ENCODE peak calls at places on chromosomes 5 and 9, in ten cellular contexts. One of them, this sample, is unnamed.

GRCh38 chr5:153237671-153238332 is 252.7 kb upstream of the GRIA1 start:
- DNase-seq in T-helper 2 cell: no peak
- DNase-seq in HCT116: no peak
- DNase-seq in cerebellum: no peak
- DNase-seq in posterior cingulate gyrus: no peak
- DNase-seq in HS-5: no peak
- DNase-seq in stimulated activated CD8-positive, alpha-beta memory T cell treated with anti-CD3 and anti-CD28 coated beads, Interleukin-15, amount 100 ng/mL, for 4 hours: no peak
- DNase-seq in effector memory CD8-positive, alpha-beta T cell: no peak
- DNase-seq in CD4-positive, CD25-positive, alpha-beta regulatory T cell: no peak
- DNase-seq in pulmonary artery endothelial cell: no peak
- DNase-seq in this sample: no peak

GRCh38 chr9:121628401-121628800 is 23.0 kb upstream of the DAB2IP start:
- DNase-seq in cerebellum: no peak
- DNase-seq in stimulated activated CD8-positive, alpha-beta memory T cell treated with anti-CD3 and anti-CD28 coated beads, Interleukin-15, amount 100 ng/mL, for 4 hours: no peak
- DNase-seq in pulmonary artery endothelial cell: no peak
- DNase-seq in T-helper 2 cell: no peak
- DNase-seq in effector memory CD8-positive, alpha-beta T cell: no peak
- DNase-seq in HCT116: no peak
- DNase-seq in CD4-positive, CD25-positive, alpha-beta regulatory T cell: no peak
- DNase-seq in posterior cingulate gyrus: no peak
- DNase-seq in HS-5: no peak
- DNase-seq in this sample: no peak

GRCh38 chr9:94936411-94936810 is 209.9 kb downstream of the AOPEP start:
- DNase-seq in CD4-positive, CD25-positive, alpha-beta regulatory T cell: no peak
- DNase-seq in effector memory CD8-positive, alpha-beta T cell: no peak
- DNase-seq in HS-5: no peak
- DNase-seq in stimulated activated CD8-positive, alpha-beta memory T cell treated with anti-CD3 and anti-CD28 coated beads, Interleukin-15, amount 100 ng/mL, for 4 hours: no peak
- DNase-seq in cerebellum: no peak
- DNase-seq in T-helper 2 cell: no peak
- DNase-seq in HCT116: no peak
- DNase-seq in pulmonary artery endothelial cell: no peak
- DNase-seq in posterior cingulate gyrus: no peak
- DNase-seq in this sample: no peak

GRCh38 chr5:173101245-173101644 is 43.1 kb upstream of the BNIP1 start:
- DNase-seq in posterior cingulate gyrus: no peak
- DNase-seq in pulmonary artery endothelial cell: no peak
- DNase-seq in T-helper 2 cell: no peak
- DNase-seq in stimulated activated CD8-positive, alpha-beta memory T cell treated with anti-CD3 and anti-CD28 coated beads, Interleukin-15, amount 100 ng/mL, for 4 hours: no peak
- DNase-seq in CD4-positive, CD25-positive, alpha-beta regulatory T cell: no peak
- DNase-seq in HS-5: no peak
- DNase-seq in cerebellum: no peak
- DNase-seq in HCT116: no peak
- DNase-seq in effector memory CD8-positive, alpha-beta T cell: no peak
- DNase-seq in this sample: no peak

GRCh38 chr5:124660229-124661093 is 86.0 kb downstream of the ZNF608 start:
- DNase-seq in CD4-positive, CD25-positive, alpha-beta regulatory T cell: no peak
- DNase-seq in pulmonary artery endothelial cell: peak; percentile 13
- DNase-seq in T-helper 2 cell: no peak
- DNase-seq in HCT116: no peak
- DNase-seq in posterior cingulate gyrus: no peak
- DNase-seq in effector memory CD8-positive, alpha-beta T cell: no peak
- DNase-seq in HS-5: no peak
- DNase-seq in stimulated activated CD8-positive, alpha-beta memory T cell treated with anti-CD3 and anti-CD28 coated beads, Interleukin-15, amount 100 ng/mL, for 4 hours: no peak
- DNase-seq in cerebellum: no peak
- DNase-seq in this sample: no peak

GRCh38 chr5:14581891-14582796 is 552 bp downstream of the OTULINL start:
- DNase-seq in stimulated activated CD8-positive, alpha-beta memory T cell treated with anti-CD3 and anti-CD28 coated beads, Interleukin-15, amount 100 ng/mL, for 4 hours: peak; percentile 66
- DNase-seq in HS-5: peak; percentile 25
- DNase-seq in pulmonary artery endothelial cell: no peak
- DNase-seq in effector memory CD8-positive, alpha-beta T cell: peak; percentile 83
- DNase-seq in HCT116: peak; percentile 33
- DNase-seq in cerebellum: peak; percentile 38
- DNase-seq in CD4-positive, CD25-positive, alpha-beta regulatory T cell: peak; percentile 85
- DNase-seq in posterior cingulate gyrus: peak; percentile 34
- DNase-seq in T-helper 2 cell: peak; percentile 78
- DNase-seq in this sample: peak; percentile 63

GRCh38 chr9:85900504-85901201 is 40.3 kb upstream of the NAA35 start:
- DNase-seq in HS-5: no peak
- DNase-seq in effector memory CD8-positive, alpha-beta T cell: peak; percentile 39
- DNase-seq in pulmonary artery endothelial cell: peak; percentile 3
- DNase-seq in posterior cingulate gyrus: no peak
- DNase-seq in stimulated activated CD8-positive, alpha-beta memory T cell treated with anti-CD3 and anti-CD28 coated beads, Interleukin-15, amount 100 ng/mL, for 4 hours: no peak
- DNase-seq in T-helper 2 cell: no peak
- DNase-seq in HCT116: peak; percentile 37
- DNase-seq in cerebellum: no peak
- DNase-seq in CD4-positive, CD25-positive, alpha-beta regulatory T cell: peak; percentile 5
- DNase-seq in this sample: no peak

GRCh38 chr5:151128817-151129216 is 28.8 kb downstream of the ANXA6 start:
- DNase-seq in HS-5: no peak
- DNase-seq in posterior cingulate gyrus: no peak
- DNase-seq in effector memory CD8-positive, alpha-beta T cell: no peak
- DNase-seq in CD4-positive, CD25-positive, alpha-beta regulatory T cell: no peak
- DNase-seq in HCT116: no peak
- DNase-seq in stimulated activated CD8-positive, alpha-beta memory T cell treated with anti-CD3 and anti-CD28 coated beads, Interleukin-15, amount 100 ng/mL, for 4 hours: no peak
- DNase-seq in T-helper 2 cell: no peak
- DNase-seq in pulmonary artery endothelial cell: no peak
- DNase-seq in cerebellum: no peak
- DNase-seq in this sample: no peak

GRCh38 chr9:71929791-71930440 is 18.5 kb downstream of the C9orf85 start:
- DNase-seq in effector memory CD8-positive, alpha-beta T cell: no peak
- DNase-seq in cerebellum: no peak
- DNase-seq in posterior cingulate gyrus: no peak
- DNase-seq in HCT116: no peak
- DNase-seq in CD4-positive, CD25-positive, alpha-beta regulatory T cell: no peak
- DNase-seq in T-helper 2 cell: no peak
- DNase-seq in pulmonary artery endothelial cell: no peak
- DNase-seq in HS-5: no peak
- DNase-seq in stimulated activated CD8-positive, alpha-beta memory T cell treated with anti-CD3 and anti-CD28 coated beads, Interleukin-15, amount 100 ng/mL, for 4 hours: no peak
- DNase-seq in this sample: no peak

GRCh38 chr9:71911908-71912325 is 478 bp downstream of the C9orf85 start:
- DNase-seq in posterior cingulate gyrus: no peak
- DNase-seq in effector memory CD8-positive, alpha-beta T cell: no peak
- DNase-seq in HCT116: no peak
- DNase-seq in stimulated activated CD8-positive, alpha-beta memory T cell treated with anti-CD3 and anti-CD28 coated beads, Interleukin-15, amount 100 ng/mL, for 4 hours: no peak
- DNase-seq in CD4-positive, CD25-positive, alpha-beta regulatory T cell: no peak
- DNase-seq in T-helper 2 cell: no peak
- DNase-seq in cerebellum: no peak
- DNase-seq in pulmonary artery endothelial cell: peak; percentile 36
- DNase-seq in HS-5: no peak
- DNase-seq in this sample: no peak

GRCh38 chr5:126446498-126447224 is 23.5 kb downstream of the GRAMD2B start:
- DNase-seq in CD4-positive, CD25-positive, alpha-beta regulatory T cell: peak; percentile 53
- DNase-seq in T-helper 2 cell: no peak
- DNase-seq in effector memory CD8-positive, alpha-beta T cell: no peak
- DNase-seq in cerebellum: no peak
- DNase-seq in stimulated activated CD8-positive, alpha-beta memory T cell treated with anti-CD3 and anti-CD28 coated beads, Interleukin-15, amount 100 ng/mL, for 4 hours: no peak
- DNase-seq in posterior cingulate gyrus: no peak
- DNase-seq in HCT116: peak; percentile 71
- DNase-seq in HS-5: peak; percentile 81
- DNase-seq in pulmonary artery endothelial cell: no peak
- DNase-seq in this sample: no peak

GRCh38 chr5:110376281-110376916 is 350.1 kb downstream of the TMEM232 start:
- DNase-seq in HCT116: no peak
- DNase-seq in HS-5: no peak
- DNase-seq in stimulated activated CD8-positive, alpha-beta memory T cell treated with anti-CD3 and anti-CD28 coated beads, Interleukin-15, amount 100 ng/mL, for 4 hours: no peak
- DNase-seq in pulmonary artery endothelial cell: no peak
- DNase-seq in T-helper 2 cell: no peak
- DNase-seq in posterior cingulate gyrus: no peak
- DNase-seq in cerebellum: no peak
- DNase-seq in effector memory CD8-positive, alpha-beta T cell: no peak
- DNase-seq in CD4-positive, CD25-positive, alpha-beta regulatory T cell: no peak
- DNase-seq in this sample: no peak

GRCh38 chr5:160516696-160517530 is 95.3 kb downstream of the PTTG1 start:
- DNase-seq in T-helper 2 cell: no peak
- DNase-seq in effector memory CD8-positive, alpha-beta T cell: no peak
- DNase-seq in HS-5: no peak
- DNase-seq in CD4-positive, CD25-positive, alpha-beta regulatory T cell: no peak
- DNase-seq in cerebellum: no peak
- DNase-seq in stimulated activated CD8-positive, alpha-beta memory T cell treated with anti-CD3 and anti-CD28 coated beads, Interleukin-15, amount 100 ng/mL, for 4 hours: no peak
- DNase-seq in posterior cingulate gyrus: no peak
- DNase-seq in pulmonary artery endothelial cell: no peak
- DNase-seq in HCT116: no peak
- DNase-seq in this sample: no peak

GRCh38 chr9:20884985-20885593 is 146.4 kb downstream of the HACD4 start:
- DNase-seq in CD4-positive, CD25-positive, alpha-beta regulatory T cell: peak; percentile 54
- DNase-seq in T-helper 2 cell: peak; percentile 39
- DNase-seq in stimulated activated CD8-positive, alpha-beta memory T cell treated with anti-CD3 and anti-CD28 coated beads, Interleukin-15, amount 100 ng/mL, for 4 hours: peak; percentile 3
- DNase-seq in HCT116: peak; percentile 12
- DNase-seq in HS-5: no peak
- DNase-seq in cerebellum: peak; percentile 13
- DNase-seq in posterior cingulate gyrus: peak; percentile 16
- DNase-seq in pulmonary artery endothelial cell: peak; percentile 11
- DNase-seq in effector memory CD8-positive, alpha-beta T cell: peak; percentile 50
- DNase-seq in this sample: peak; percentile 48

This sample was measured in B cell.